ENCODE peak calls at places on chromosomes 4 and X, in seven cellular contexts. W, N, D, Q, O, Y and B are unnamed samples.

GRCh38 chr4:78653655-78654054 is 102.1 kb downstream of the ANXA3 start:
- DNase-seq in W (no peak), N (peak; percentile 25), D (no peak), Q (peak; percentile 48), O (no peak), Y (no peak), B (no peak)

GRCh38 chrX:44267861-44268260 is 75.6 kb downstream of the EFHC2 start:
- DNase-seq in W (no peak), N (no peak), D (no peak), Q (no peak), O (no peak), Y (no peak), B (no peak)

GRCh38 chr4:88610771-88611170 is 18.5 kb downstream of the HERC3 start:
- DNase-seq in W (no peak), N (peak; percentile 46), D (peak; percentile 65), Q (no peak), O (no peak), Y (no peak), B (no peak)

GRCh38 chrX:11239230-11239629 is 54.0 kb upstream of the AMELX start:
- DNase-seq in W (peak; percentile 24), N (peak; percentile 56), D (no peak), Q (no peak), O (no peak), Y (no peak), B (no peak)

GRCh38 chr4:3374667-3375066 is 67.1 kb upstream of the HGFAC start:
- DNase-seq in W (no peak), N (no peak), D (no peak), Q (no peak), O (no peak), Y (no peak), B (peak; percentile 44)

GRCh38 chr4:184453402-184454160 is 20.8 kb downstream of the IRF2 start:
- DNase-seq in W (peak; percentile 64), N (peak; percentile 83), D (no peak), Q (no peak), O (no peak), Y (peak; percentile 49), B (no peak)

GRCh38 chrX:23246001-23246400 is 88.6 kb upstream of the PTCHD1 start:
- DNase-seq in W (no peak), N (peak; percentile 69), D (no peak), Q (no peak), O (no peak), Y (no peak), B (no peak)

GRCh38 chr4:94654714-94655113 is 103.0 kb upstream of the BMPR1B start:
- DNase-seq in W (no peak), N (no peak), D (no peak), Q (no peak), O (no peak), Y (no peak), B (no peak)

GRCh38 chr4:133439830-133440229 is 290.7 kb downstream of the PCDH10 start:
- DNase-seq in W (no peak), N (no peak), D (no peak), Q (no peak), O (no peak), Y (no peak), B (no peak)

GRCh38 chr4:153792893-153793227 is 4.0 kb upstream of the SFRP2 start:
- DNase-seq in W (no peak), N (no peak), D (no peak), Q (no peak), O (no peak), Y (no peak), B (no peak)

GRCh38 chr4:73224886-73225285 is 33.7 kb downstream of the ANKRD17 start:
- DNase-seq in W (no peak), N (no peak), D (no peak), Q (no peak), O (no peak), Y (no peak), B (no peak)

GRCh38 chrX:24325231-24325630 is 11.4 kb upstream of the SUPT20HL2 start:
- DNase-seq in W (no peak), N (no peak), D (no peak), Q (no peak), O (no peak), Y (no peak), B (no peak)

GRCh38 chrX:16678689-16679088 is 28.7 kb downstream of the S100G start:
- DNase-seq in W (no peak), N (no peak), D (no peak), Q (no peak), O (no peak), Y (no peak), B (no peak)

GRCh38 chr4:122249357-122249756 is 97.2 kb downstream of the BLTP1 start:
- DNase-seq in W (no peak), N (no peak), D (no peak), Q (no peak), O (no peak), Y (no peak), B (no peak)

GRCh38 chr4:122243785-122244184 is 91.7 kb downstream of the BLTP1 start:
- DNase-seq in W (no peak), N (no peak), D (no peak), Q (no peak), O (no peak), Y (no peak), B (no peak)

GRCh38 chr4:122246551-122246950 is 94.4 kb downstream of the BLTP1 start:
- DNase-seq in W (no peak), N (no peak), D (no peak), Q (no peak), O (no peak), Y (no peak), B (no peak)
- H3K36me3 ChIP-seq in W (no peaks in the 10 kb centered on the region), N (peaks cover 4% of the 10 kb centered on the region), D (peaks cover 99% of the 10 kb centered on the region), Q (peaks cover 15% of the 10 kb centered on the region), O (no peaks in the 10 kb centered on the region), Y (peaks cover 87% of the 10 kb centered on the region), B (peaks cover 80% of the 10 kb centered on the region)

DNA sequence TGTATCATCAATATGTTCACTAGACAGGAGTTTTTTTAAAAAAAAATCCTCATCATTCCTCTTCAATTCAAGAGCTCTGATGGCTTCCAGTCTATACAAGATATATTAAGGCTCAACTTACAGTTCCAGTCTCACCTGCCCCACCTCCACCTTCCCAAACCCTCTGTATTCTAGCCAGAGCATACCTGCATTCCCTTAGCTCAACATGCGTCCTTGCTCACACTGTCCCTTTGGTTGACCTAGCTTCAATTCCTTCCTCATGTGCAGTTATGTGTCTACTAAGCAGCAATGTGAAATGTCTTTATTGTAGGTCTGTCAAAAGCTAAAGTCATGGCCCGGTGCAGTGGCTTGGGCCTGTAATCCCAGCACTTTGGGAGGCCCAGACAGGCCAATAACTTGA is 10.8 kb downstream of the DHX15 start:
- DNase-seq in W (no peak), N (no peak), D (no peak), Q (no peak), O (no peak), Y (no peak), B (no peak)
- H3K4me1 ChIP-seq in W (peaks cover 30% of the 10 kb centered on the region), N (no peaks in the 10 kb centered on the region), D (peaks cover 44% of the 10 kb centered on the region), Q (peaks cover 2% of the 10 kb centered on the region), O (no peaks in the 10 kb centered on the region), Y (peaks cover 60% of the 10 kb centered on the region), B (peaks cover 55% of the 10 kb centered on the region)

DNA sequence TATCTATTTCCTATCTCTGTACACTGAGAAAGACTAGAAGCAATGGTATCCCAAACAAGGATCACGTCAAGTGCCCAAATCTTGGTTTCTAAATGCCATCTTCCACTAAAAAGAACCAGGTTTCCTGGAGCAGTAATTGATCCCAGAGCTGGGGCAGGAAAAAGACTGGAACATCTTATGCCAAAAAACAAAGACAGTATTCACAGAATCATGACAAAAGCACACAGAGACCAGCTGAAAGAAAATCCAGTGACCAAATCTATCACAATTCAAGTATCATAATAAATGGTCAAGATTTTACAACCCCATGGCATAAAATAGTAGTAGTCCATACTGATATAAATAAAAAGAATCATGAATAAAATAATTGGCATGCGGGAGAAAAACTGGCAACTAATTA is 44.9 kb downstream of the CENPC start:
- DNase-seq in W (no peak), N (no peak), D (no peak), Q (no peak), O (no peak), Y (no peak), B (no peak)
- H3K36me3 ChIP-seq in W (no peaks in the 10 kb centered on the region), N (no peaks in the 10 kb centered on the region), D (peaks cover 25% of the 10 kb centered on the region), Q (peaks cover 69% of the 10 kb centered on the region), O (no peaks in the 10 kb centered on the region), Y (peaks cover 58% of the 10 kb centered on the region), B (peaks cover 59% of the 10 kb centered on the region)

GRCh38 chr4:123856689-123857545 is 460.3 kb downstream of the SPRY1 start:
- DNase-seq in W (peak; percentile 63), N (peak; percentile 59), D (no peak), Q (no peak), O (no peak), Y (peak; percentile 36), B (no peak)
- H3K4me1 ChIP-seq in W (no peaks in the 10 kb centered on the region), N (no peaks in the 10 kb centered on the region), D (peaks cover 23% of the 10 kb centered on the region), Q (no peaks in the 10 kb centered on the region), O (no peaks in the 10 kb centered on the region), Y (peaks cover 12% of the 10 kb centered on the region), B (peaks cover 10% of the 10 kb centered on the region)

GRCh38 chrX:2855761-2856160 is 27.0 kb downstream of the GYG2 start:
- DNase-seq in W (no peak), N (no peak), D (no peak), Q (no peak), O (no peak), Y (no peak), B (no peak)
- H3K36me3 ChIP-seq in W (no peaks in the 10 kb centered on the region), N (no peaks in the 10 kb centered on the region), D (no peaks in the 10 kb centered on the region), Q (no peaks in the 10 kb centered on the region), O (no peaks in the 10 kb centered on the region), Y (peaks cover 20% of the 10 kb centered on the region), B (no peaks in the 10 kb centered on the region)